ENCODE peak calls at places on chromosomes 13 and 19, in eight cellular contexts. One of them, this sample, is unnamed.

GRCh38 chr13:109784590-109785140 is 1.7 kb downstream of the IRS2 start:
- DNase-seq in mammary epithelial cell: peak
- DNase-seq in cardiac muscle cell: peak
- DNase-seq in psoas muscle: peak
- DNase-seq in fibroblast of lung: peak
- DNase-seq in H9: peak
- DNase-seq in lung: peak
- DNase-seq in CD4-positive, alpha-beta T cell: peak
- DNase-seq in this sample: no peak

GRCh38 chr13:42110410-42111155 is 62.1 kb downstream of the DGKH start:
- DNase-seq in mammary epithelial cell: peak
- DNase-seq in cardiac muscle cell: peak
- DNase-seq in psoas muscle: no peak
- DNase-seq in fibroblast of lung: peak
- DNase-seq in H9: no peak
- DNase-seq in lung: no peak
- DNase-seq in CD4-positive, alpha-beta T cell: no peak
- DNase-seq in this sample: peak

GRCh38 chr19:58154287-58154678 is 3.7 kb upstream of the ZNF329 start:
- DNase-seq in mammary epithelial cell: peak
- DNase-seq in cardiac muscle cell: peak
- DNase-seq in psoas muscle: peak
- DNase-seq in fibroblast of lung: peak
- DNase-seq in H9: peak
- DNase-seq in lung: peak
- DNase-seq in CD4-positive, alpha-beta T cell: no peak
- DNase-seq in this sample: peak

GRCh38 chr13:34161829-34162544 is 344.0 kb downstream of the RFC3 start:
- DNase-seq in mammary epithelial cell: no peak
- DNase-seq in cardiac muscle cell: peak
- DNase-seq in psoas muscle: no peak
- DNase-seq in fibroblast of lung: peak
- DNase-seq in H9: no peak
- DNase-seq in lung: no peak
- DNase-seq in CD4-positive, alpha-beta T cell: no peak
- DNase-seq in this sample: peak

GRCh38 chr13:46961719-46962118 is 64.9 kb upstream of the HTR2A start:
- DNase-seq in mammary epithelial cell: peak
- DNase-seq in cardiac muscle cell: peak
- DNase-seq in psoas muscle: no peak
- DNase-seq in fibroblast of lung: peak
- DNase-seq in H9: no peak
- DNase-seq in lung: no peak
- DNase-seq in CD4-positive, alpha-beta T cell: no peak
- DNase-seq in this sample: peak

GRCh38 chr13:72852207-72852606 is 70.3 kb downstream of the PIBF1 start:
- DNase-seq in mammary epithelial cell: no peak
- DNase-seq in cardiac muscle cell: no peak
- DNase-seq in psoas muscle: no peak
- DNase-seq in fibroblast of lung: no peak
- DNase-seq in H9: no peak
- DNase-seq in lung: no peak
- DNase-seq in CD4-positive, alpha-beta T cell: no peak
- DNase-seq in this sample: no peak

GRCh38 chr19:30565680-30566079 is 193.5 kb downstream of the ZNF536 start:
- DNase-seq in mammary epithelial cell: no peak
- DNase-seq in cardiac muscle cell: no peak
- DNase-seq in psoas muscle: no peak
- DNase-seq in fibroblast of lung: no peak
- DNase-seq in H9: no peak
- DNase-seq in lung: no peak
- DNase-seq in CD4-positive, alpha-beta T cell: no peak
- DNase-seq in this sample: no peak

GRCh38 chr19:5564930-5565329 is 2.8 kb downstream of the TINCR start:
- DNase-seq in mammary epithelial cell: no peak
- DNase-seq in cardiac muscle cell: no peak
- DNase-seq in psoas muscle: no peak
- DNase-seq in fibroblast of lung: no peak
- DNase-seq in H9: no peak
- DNase-seq in lung: no peak
- DNase-seq in CD4-positive, alpha-beta T cell: no peak
- DNase-seq in this sample: no peak

GRCh38 chr13:34416833-34417425 is 525.1 kb upstream of the NBEA start:
- DNase-seq in mammary epithelial cell: no peak
- DNase-seq in cardiac muscle cell: peak
- DNase-seq in psoas muscle: peak
- DNase-seq in fibroblast of lung: peak
- DNase-seq in H9: no peak
- DNase-seq in lung: peak
- DNase-seq in CD4-positive, alpha-beta T cell: no peak
- DNase-seq in this sample: no peak

GRCh38 chr13:71285700-71286099 is 581.3 kb downstream of the DACH1 start:
- DNase-seq in mammary epithelial cell: no peak
- DNase-seq in cardiac muscle cell: peak
- DNase-seq in psoas muscle: no peak
- DNase-seq in fibroblast of lung: no peak
- DNase-seq in H9: no peak
- DNase-seq in lung: no peak
- DNase-seq in CD4-positive, alpha-beta T cell: no peak
- DNase-seq in this sample: no peak

GRCh38 chr13:105147481-105147880 is 1388.0 kb downstream of the EFNB2 start:
- DNase-seq in mammary epithelial cell: no peak
- DNase-seq in cardiac muscle cell: no peak
- DNase-seq in psoas muscle: no peak
- DNase-seq in fibroblast of lung: peak
- DNase-seq in H9: no peak
- DNase-seq in lung: no peak
- DNase-seq in CD4-positive, alpha-beta T cell: no peak
- DNase-seq in this sample: no peak

GRCh38 chr19:31316201-31316951 is 32.9 kb downstream of the TSHZ3 start:
- DNase-seq in mammary epithelial cell: no peak
- DNase-seq in cardiac muscle cell: peak
- DNase-seq in psoas muscle: no peak
- DNase-seq in fibroblast of lung: peak
- DNase-seq in H9: no peak
- DNase-seq in lung: no peak
- DNase-seq in CD4-positive, alpha-beta T cell: no peak
- DNase-seq in this sample: no peak

GRCh38 chr19:29504454-29504853 is 21.3 kb upstream of the VSTM2B start:
- DNase-seq in mammary epithelial cell: no peak
- DNase-seq in cardiac muscle cell: no peak
- DNase-seq in psoas muscle: no peak
- DNase-seq in fibroblast of lung: no peak
- DNase-seq in H9: no peak
- DNase-seq in lung: no peak
- DNase-seq in CD4-positive, alpha-beta T cell: no peak
- DNase-seq in this sample: no peak

GRCh38 chr19:35089554-35089953 is 26.1 kb upstream of the FXYD3 start:
- DNase-seq in mammary epithelial cell: no peak
- DNase-seq in cardiac muscle cell: no peak
- DNase-seq in psoas muscle: no peak
- DNase-seq in fibroblast of lung: no peak
- DNase-seq in H9: no peak
- DNase-seq in lung: no peak
- DNase-seq in CD4-positive, alpha-beta T cell: no peak
- DNase-seq in this sample: no peak

GRCh38 chr19:35090795-35091214 is 24.8 kb upstream of the FXYD3 start:
- DNase-seq in mammary epithelial cell: no peak
- DNase-seq in cardiac muscle cell: no peak
- DNase-seq in psoas muscle: no peak
- DNase-seq in fibroblast of lung: peak
- DNase-seq in H9: peak
- DNase-seq in lung: no peak
- DNase-seq in CD4-positive, alpha-beta T cell: no peak
- DNase-seq in this sample: no peak

GRCh38 chr19:35087393-35087792 is 28.2 kb upstream of the FXYD3 start:
- DNase-seq in mammary epithelial cell: no peak
- DNase-seq in cardiac muscle cell: no peak
- DNase-seq in psoas muscle: no peak
- DNase-seq in fibroblast of lung: no peak
- DNase-seq in H9: no peak
- DNase-seq in lung: no peak
- DNase-seq in CD4-positive, alpha-beta T cell: no peak
- DNase-seq in this sample: no peak

GRCh38 chr19:35088514-35088913 is 27.1 kb upstream of the FXYD3 start:
- DNase-seq in mammary epithelial cell: peak
- DNase-seq in cardiac muscle cell: peak
- DNase-seq in psoas muscle: no peak
- DNase-seq in fibroblast of lung: peak
- DNase-seq in H9: no peak
- DNase-seq in lung: no peak
- DNase-seq in CD4-positive, alpha-beta T cell: no peak
- DNase-seq in this sample: peak

GRCh38 chr19:35090160-35090794 is 25.3 kb upstream of the FXYD3 start:
- DNase-seq in mammary epithelial cell: peak
- DNase-seq in cardiac muscle cell: peak
- DNase-seq in psoas muscle: no peak
- DNase-seq in fibroblast of lung: peak
- DNase-seq in H9: peak
- DNase-seq in lung: peak
- DNase-seq in CD4-positive, alpha-beta T cell: no peak
- DNase-seq in this sample: peak
- TF ChIP-seq CTCF in mammary epithelial cell: peak
- TF ChIP-seq CTCF in cardiac muscle cell: peak
- TF ChIP-seq CTCF in psoas muscle: peak
- TF ChIP-seq CTCF in fibroblast of lung: peak
- TF ChIP-seq CTCF in H9: peak
- TF ChIP-seq CTCF in lung: peak
- TF ChIP-seq CTCF in CD4-positive, alpha-beta T cell: peak
- TF ChIP-seq CTCF in this sample: peak

GRCh38 chr19:8609210-8610040 is 1.1 kb downstream of the ADAMTS10 start:
- DNase-seq in mammary epithelial cell: no peak
- DNase-seq in cardiac muscle cell: peak
- DNase-seq in psoas muscle: peak
- DNase-seq in fibroblast of lung: peak
- DNase-seq in H9: peak
- DNase-seq in lung: no peak
- DNase-seq in CD4-positive, alpha-beta T cell: no peak
- DNase-seq in this sample: no peak
- H3K27ac ChIP-seq in mammary epithelial cell: no peak
- H3K27ac ChIP-seq in cardiac muscle cell: peak
- H3K27ac ChIP-seq in psoas muscle: peak
- H3K27ac ChIP-seq in fibroblast of lung: peak
- H3K27ac ChIP-seq in H9: peak
- H3K27ac ChIP-seq in lung: peak
- H3K27ac ChIP-seq in CD4-positive, alpha-beta T cell: no peak
- H3K27ac ChIP-seq in this sample: no peak

GRCh38 chr19:15454371-15454800 is 4.6 kb upstream of the WIZ start:
- DNase-seq in mammary epithelial cell: no peak
- DNase-seq in cardiac muscle cell: no peak
- DNase-seq in psoas muscle: peak
- DNase-seq in fibroblast of lung: no peak
- DNase-seq in H9: no peak
- DNase-seq in lung: no peak
- DNase-seq in CD4-positive, alpha-beta T cell: no peak
- DNase-seq in this sample: no peak

GRCh38 chr19:15450528-15450890 is 753 bp upstream of the WIZ start:
- DNase-seq in mammary epithelial cell: no peak
- DNase-seq in cardiac muscle cell: no peak
- DNase-seq in psoas muscle: no peak
- DNase-seq in fibroblast of lung: no peak
- DNase-seq in H9: no peak
- DNase-seq in lung: no peak
- DNase-seq in CD4-positive, alpha-beta T cell: no peak
- DNase-seq in this sample: no peak

GRCh38 chr19:15452111-15453047 is 2.6 kb upstream of the WIZ start:
- DNase-seq in mammary epithelial cell: peak
- DNase-seq in cardiac muscle cell: peak
- DNase-seq in psoas muscle: peak
- DNase-seq in fibroblast of lung: peak
- DNase-seq in H9: peak
- DNase-seq in lung: peak
- DNase-seq in CD4-positive, alpha-beta T cell: no peak
- DNase-seq in this sample: peak

GRCh38 chr19:15453906-15454305 is 4.2 kb upstream of the WIZ start:
- DNase-seq in mammary epithelial cell: no peak
- DNase-seq in cardiac muscle cell: no peak
- DNase-seq in psoas muscle: no peak
- DNase-seq in fibroblast of lung: no peak
- DNase-seq in H9: no peak
- DNase-seq in lung: no peak
- DNase-seq in CD4-positive, alpha-beta T cell: no peak
- DNase-seq in this sample: no peak

GRCh38 chr19:15453091-15453498 is 3.3 kb upstream of the WIZ start:
- DNase-seq in mammary epithelial cell: no peak
- DNase-seq in cardiac muscle cell: peak
- DNase-seq in psoas muscle: no peak
- DNase-seq in fibroblast of lung: no peak
- DNase-seq in H9: peak
- DNase-seq in lung: no peak
- DNase-seq in CD4-positive, alpha-beta T cell: no peak
- DNase-seq in this sample: no peak
- TF ChIP-seq CTCF in mammary epithelial cell: no peak
- TF ChIP-seq CTCF in cardiac muscle cell: peak
- TF ChIP-seq CTCF in psoas muscle: peak
- TF ChIP-seq CTCF in fibroblast of lung: peak
- TF ChIP-seq CTCF in H9: peak
- TF ChIP-seq CTCF in lung: no peak
- TF ChIP-seq CTCF in CD4-positive, alpha-beta T cell: no peak
- TF ChIP-seq CTCF in this sample: peak

GRCh38 chr19:56111601-56112312 is 9.3 kb downstream of the ZNF787 start:
- DNase-seq in mammary epithelial cell: no peak
- DNase-seq in cardiac muscle cell: no peak
- DNase-seq in psoas muscle: peak
- DNase-seq in fibroblast of lung: no peak
- DNase-seq in H9: no peak
- DNase-seq in lung: peak
- DNase-seq in CD4-positive, alpha-beta T cell: peak
- DNase-seq in this sample: peak
- H3K27ac ChIP-seq in mammary epithelial cell: no peak
- H3K27ac ChIP-seq in cardiac muscle cell: peak
- H3K27ac ChIP-seq in psoas muscle: peak
- H3K27ac ChIP-seq in fibroblast of lung: no peak
- H3K27ac ChIP-seq in H9: no peak
- H3K27ac ChIP-seq in lung: no peak
- H3K27ac ChIP-seq in CD4-positive, alpha-beta T cell: peak
- H3K27ac ChIP-seq in this sample: peak

GRCh38 chr19:18119243-18120105 is 21.9 kb downstream of the MAST3 start:
- DNase-seq in mammary epithelial cell: peak
- DNase-seq in cardiac muscle cell: no peak
- DNase-seq in psoas muscle: no peak
- DNase-seq in fibroblast of lung: no peak
- DNase-seq in H9: no peak
- DNase-seq in lung: no peak
- DNase-seq in CD4-positive, alpha-beta T cell: peak
- DNase-seq in this sample: no peak

GRCh38 chr19:18120127-18120526 is 22.5 kb downstream of the MAST3 start:
- DNase-seq in mammary epithelial cell: no peak
- DNase-seq in cardiac muscle cell: no peak
- DNase-seq in psoas muscle: no peak
- DNase-seq in fibroblast of lung: no peak
- DNase-seq in H9: no peak
- DNase-seq in lung: no peak
- DNase-seq in CD4-positive, alpha-beta T cell: no peak
- DNase-seq in this sample: no peak

GRCh38 chr19:18118420-18119242 is 21.1 kb downstream of the MAST3 start:
- DNase-seq in mammary epithelial cell: no peak
- DNase-seq in cardiac muscle cell: no peak
- DNase-seq in psoas muscle: no peak
- DNase-seq in fibroblast of lung: peak
- DNase-seq in H9: no peak
- DNase-seq in lung: no peak
- DNase-seq in CD4-positive, alpha-beta T cell: no peak
- DNase-seq in this sample: no peak

GRCh38 chr19:18117364-18117691 is 19.8 kb downstream of the MAST3 start:
- DNase-seq in mammary epithelial cell: no peak
- DNase-seq in cardiac muscle cell: no peak
- DNase-seq in psoas muscle: no peak
- DNase-seq in fibroblast of lung: no peak
- DNase-seq in H9: no peak
- DNase-seq in lung: no peak
- DNase-seq in CD4-positive, alpha-beta T cell: no peak
- DNase-seq in this sample: no peak

GRCh38 chr19:18117692-18118378 is 20.3 kb downstream of the MAST3 start:
- DNase-seq in mammary epithelial cell: peak
- DNase-seq in cardiac muscle cell: peak
- DNase-seq in psoas muscle: peak
- DNase-seq in fibroblast of lung: peak
- DNase-seq in H9: peak
- DNase-seq in lung: peak
- DNase-seq in CD4-positive, alpha-beta T cell: peak
- DNase-seq in this sample: peak
- TF ChIP-seq CTCF in mammary epithelial cell: no peak
- TF ChIP-seq CTCF in cardiac muscle cell: no peak
- TF ChIP-seq CTCF in psoas muscle: no peak
- TF ChIP-seq CTCF in fibroblast of lung: no peak
- TF ChIP-seq CTCF in H9: no peak
- TF ChIP-seq CTCF in lung: no peak
- TF ChIP-seq CTCF in CD4-positive, alpha-beta T cell: no peak
- TF ChIP-seq CTCF in this sample: no peak

This sample was measured in RWPE1.